ENCODE peak calls at places on chromosome 21, in nine cellular contexts. E is stimulated activated CD4-positive, alpha-beta T cell treated with anti-CD3 and anti-CD28 coated beads, Interleukin-4, amount 100 ng/mL, for 1 hour; U is RPMI7951; O is NCI-H1417; H is WTC11; G is NAMALWA; A is CD4-positive, alpha-beta memory T cell; Y is H54; K is CD8-positive, alpha-beta memory T cell. D is an unnamed sample.

GRCh38 chr21:31363720-31364119 is 19.7 kb upstream of the TIAM1 start:
- DNase-seq in U (peak), Y (no peak), O (no peak), H (no peak), E (no peak), K (no peak), A (no peak), G (no peak), D (no peak)

GRCh38 chr21:43771698-43772367 is 4.3 kb downstream of the CSTB start:
- DNase-seq in K (no peak), U (peak), G (no peak), Y (no peak), H (no peak), O (no peak), A (no peak), E (no peak), D (no peak)

GRCh38 chr21:45357436-45358260 is 47.3 kb upstream of the COL18A1 start:
- DNase-seq in G (no peak), E (no peak), Y (no peak), O (no peak), A (no peak), U (no peak), K (no peak), H (no peak), D (no peak)

GRCh38 chr21:14686466-14687276 is 140.6 kb upstream of the SAMSN1 start:
- DNase-seq in K (no peak), G (peak), Y (no peak), A (no peak), E (no peak), U (no peak), H (no peak), O (no peak), D (no peak)

GRCh38 chr21:45334134-45334533 is 46.4 kb upstream of the POFUT2 start:
- DNase-seq in E (no peak), K (peak), A (no peak), U (no peak), G (no peak), O (no peak), Y (no peak), H (no peak), D (no peak)

GRCh38 chr21:21624674-21625073 is 626.5 kb downstream of the NCAM2 start:
- DNase-seq in A (no peak), H (no peak), U (peak), K (no peak), E (no peak), O (no peak), Y (no peak), G (no peak), D (no peak)

GRCh38 chr21:45549670-45550463 is 7.6 kb upstream of the SLC19A1 start:
- DNase-seq in Y (no peak), K (peak), O (no peak), H (no peak), G (no peak), E (no peak), U (no peak), A (no peak), D (no peak)

GRCh38 chr21:33373451-33373850 is 29.8 kb upstream of the IFNGR2 start:
- DNase-seq in O (no peak), U (peak), G (no peak), K (no peak), H (no peak), E (no peak), A (no peak), Y (no peak), D (peak)

GRCh38 chr21:27528697-27529096 is 561.8 kb upstream of the ADAMTS5 start:
- DNase-seq in A (no peak), K (no peak), H (no peak), E (no peak), Y (no peak), U (no peak), G (no peak), O (no peak), D (no peak)

GRCh38 chr21:37462087-37462861 is 95.7 kb downstream of the DYRK1A start:
- DNase-seq in O (no peak), K (no peak), G (no peak), E (no peak), Y (no peak), A (no peak), U (no peak), H (no peak), D (no peak)

GRCh38 chr21:42633858-42634257 is 19.6 kb upstream of the PDE9A start:
- DNase-seq in Y (no peak), A (no peak), H (no peak), K (peak), O (no peak), U (no peak), E (no peak), G (no peak), D (no peak)

GRCh38 chr21:39386194-39386593 is 37.3 kb upstream of the HMGN1 start:
- DNase-seq in Y (no peak), A (no peak), G (no peak), K (peak), E (peak), O (no peak), H (no peak), U (peak), D (no peak)

GRCh38 chr21:33403128-33403785 is at the start of gene IFNGR2:
- DNase-seq in O (peak), H (peak), U (peak), Y (peak), A (peak), E (peak), K (peak), G (peak), D (no peak)

GRCh38 chr21:28113718-28114117 is 879.0 kb downstream of the LTN1 start:
- DNase-seq in A (no peak), U (no peak), K (no peak), H (no peak), O (no peak), E (no peak), G (no peak), Y (no peak), D (no peak)

GRCh38 chr21:22278366-22278765 is 1280.2 kb downstream of the NCAM2 start:
- DNase-seq in H (no peak), Y (no peak), G (no peak), O (no peak), A (no peak), E (no peak), K (no peak), U (no peak), D (no peak)

GRCh38 chr21:32719085-32719484 is 8.7 kb downstream of the SYNJ1 start:
- DNase-seq in K (no peak), E (no peak), A (no peak), H (no peak), O (no peak), U (no peak), Y (no peak), G (no peak), D (peak)

GRCh38 chr21:26120833-26121232 is 49.7 kb downstream of the APP start:
- DNase-seq in G (no peak), O (no peak), A (no peak), Y (no peak), H (peak), U (no peak), K (no peak), E (no peak), D (no peak)

GRCh38 chr21:44880762-44881585 is 7.5 kb upstream of the PTTG1IP start:
- DNase-seq in Y (peak), H (no peak), K (no peak), A (no peak), O (no peak), G (peak), E (no peak), U (peak), D (peak)

GRCh38 chr21:46297311-46298082 is 11.4 kb downstream of the YBEY start:
- DNase-seq in E (no peak), H (peak), U (no peak), G (no peak), K (no peak), O (no peak), A (no peak), Y (no peak), D (no peak)

D was measured in renal cortical epithelial cell.